ENCODE peak calls at places on chromosomes 16 and 17, in five cellular contexts. One of them, this sample, is unnamed.

GRCh38 chr16:7140899-7141298 is 191.7 kb upstream of the RBFOX1 start:
- DNase-seq in activated CD4-positive, alpha-beta T cell treated with anti-CD3 and anti-CD28 coated beads, Interleukin-2, amount 50 U/mL, for 48 hours: no peak
- DNase-seq in NCI-H460: no peak
- DNase-seq in mucosa of descending colon: no peak
- DNase-seq in endothelial cell of umbilical vein: no peak
- DNase-seq in this sample: no peak

GRCh38 chr17:66522591-66523272 is 220.3 kb downstream of the PRKCA start:
- DNase-seq in activated CD4-positive, alpha-beta T cell treated with anti-CD3 and anti-CD28 coated beads, Interleukin-2, amount 50 U/mL, for 48 hours: no peak
- DNase-seq in NCI-H460: no peak
- DNase-seq in mucosa of descending colon: no peak
- DNase-seq in endothelial cell of umbilical vein: no peak
- DNase-seq in this sample: no peak

GRCh38 chr17:7636192-7636591 is 6.3 kb downstream of the SHBG start:
- DNase-seq in activated CD4-positive, alpha-beta T cell treated with anti-CD3 and anti-CD28 coated beads, Interleukin-2, amount 50 U/mL, for 48 hours: no peak
- DNase-seq in NCI-H460: no peak
- DNase-seq in mucosa of descending colon: no peak
- DNase-seq in endothelial cell of umbilical vein: no peak
- DNase-seq in this sample: no peak

GRCh38 chr17:5715478-5715877 is 131.2 kb upstream of the NLRP1 start:
- DNase-seq in activated CD4-positive, alpha-beta T cell treated with anti-CD3 and anti-CD28 coated beads, Interleukin-2, amount 50 U/mL, for 48 hours: no peak
- DNase-seq in NCI-H460: no peak
- DNase-seq in mucosa of descending colon: peak; percentile 19
- DNase-seq in endothelial cell of umbilical vein: no peak
- DNase-seq in this sample: no peak

GRCh38 chr17:27558842-27559505 is 72.0 kb upstream of the LGALS9 start:
- DNase-seq in activated CD4-positive, alpha-beta T cell treated with anti-CD3 and anti-CD28 coated beads, Interleukin-2, amount 50 U/mL, for 48 hours: no peak
- DNase-seq in NCI-H460: no peak
- DNase-seq in mucosa of descending colon: peak; percentile 44
- DNase-seq in endothelial cell of umbilical vein: no peak
- DNase-seq in this sample: no peak

GRCh38 chr16:21554795-21555585 is 44.4 kb upstream of the METTL9 start:
- DNase-seq in activated CD4-positive, alpha-beta T cell treated with anti-CD3 and anti-CD28 coated beads, Interleukin-2, amount 50 U/mL, for 48 hours: peak; percentile 97
- DNase-seq in NCI-H460: peak; percentile 78
- DNase-seq in mucosa of descending colon: peak; percentile 94
- DNase-seq in endothelial cell of umbilical vein: peak; percentile 66
- DNase-seq in this sample: peak; percentile 94

GRCh38 chr17:48052956-48053757 is 5.0 kb downstream of the NFE2L1 start:
- DNase-seq in activated CD4-positive, alpha-beta T cell treated with anti-CD3 and anti-CD28 coated beads, Interleukin-2, amount 50 U/mL, for 48 hours: no peak
- DNase-seq in NCI-H460: no peak
- DNase-seq in mucosa of descending colon: peak; percentile 37
- DNase-seq in endothelial cell of umbilical vein: peak; percentile 63
- DNase-seq in this sample: peak; percentile 13

GRCh38 chr16:30366511-30366910 is 3.8 kb downstream of the TBC1D10B start:
- DNase-seq in activated CD4-positive, alpha-beta T cell treated with anti-CD3 and anti-CD28 coated beads, Interleukin-2, amount 50 U/mL, for 48 hours: no peak
- DNase-seq in NCI-H460: no peak
- DNase-seq in mucosa of descending colon: no peak
- DNase-seq in endothelial cell of umbilical vein: no peak
- DNase-seq in this sample: no peak

GRCh38 chr16:85819245-85819644 is 19.8 kb downstream of the COX4I1 start:
- DNase-seq in activated CD4-positive, alpha-beta T cell treated with anti-CD3 and anti-CD28 coated beads, Interleukin-2, amount 50 U/mL, for 48 hours: peak; percentile 95
- DNase-seq in NCI-H460: peak; percentile 74
- DNase-seq in mucosa of descending colon: peak; percentile 96
- DNase-seq in endothelial cell of umbilical vein: peak; percentile 77
- DNase-seq in this sample: peak; percentile 91

GRCh38 chr16:84072014-84072413 is 29.4 kb upstream of the SLC38A8 start:
- DNase-seq in activated CD4-positive, alpha-beta T cell treated with anti-CD3 and anti-CD28 coated beads, Interleukin-2, amount 50 U/mL, for 48 hours: no peak
- DNase-seq in NCI-H460: no peak
- DNase-seq in mucosa of descending colon: no peak
- DNase-seq in endothelial cell of umbilical vein: peak; percentile 74
- DNase-seq in this sample: no peak

GRCh38 chr16:14475370-14476139 is 154.5 kb downstream of the PARN start:
- DNase-seq in activated CD4-positive, alpha-beta T cell treated with anti-CD3 and anti-CD28 coated beads, Interleukin-2, amount 50 U/mL, for 48 hours: no peak
- DNase-seq in NCI-H460: peak; percentile 20
- DNase-seq in mucosa of descending colon: no peak
- DNase-seq in endothelial cell of umbilical vein: no peak
- DNase-seq in this sample: no peak

GRCh38 chr17:70168044-70168978 is 1.0 kb upstream of the KCNJ2 start:
- DNase-seq in activated CD4-positive, alpha-beta T cell treated with anti-CD3 and anti-CD28 coated beads, Interleukin-2, amount 50 U/mL, for 48 hours: peak; percentile 31
- DNase-seq in NCI-H460: peak; percentile 59
- DNase-seq in mucosa of descending colon: peak; percentile 83
- DNase-seq in endothelial cell of umbilical vein: peak; percentile 96
- DNase-seq in this sample: peak; percentile 17